ENCODE peak calls at places on chromosome 17, in five cellular contexts. G, T, N, D and O are unnamed samples.

GRCh38 chr17:79478051-79478461 is 132.8 kb downstream of the RBFOX3 start:
- DNase-seq in D (no peak), N (no peak), G (no peak), T (no peak), O (no peak)

GRCh38 chr17:41617698-41618097 is 5.1 kb upstream of the KRT16 start:
- DNase-seq in D (no peak), G (no peak), N (no peak), T (no peak), O (no peak)

GRCh38 chr17:64216385-64217248 is 46.4 kb downstream of the TEX2 start:
- DNase-seq in G (no peak), D (peak; percentile 16), T (no peak), N (no peak), O (peak; percentile 14)

GRCh38 chr17:56756536-56756935 is 77.2 kb downstream of the C17orf67 start:
- DNase-seq in D (no peak), G (no peak), T (no peak), N (no peak), O (no peak)

GRCh38 chr17:12627177-12627629 is 38.5 kb upstream of the MYOCD start:
- DNase-seq in D (peak; percentile 49), G (no peak), N (no peak), T (no peak), O (no peak)

GRCh38 chr17:43416998-43417891 is 18.5 kb downstream of the ARL4D start:
- DNase-seq in G (no peak), D (no peak), N (no peak), T (no peak), O (no peak)

GRCh38 chr17:38533706-38534497 is 71.8 kb downstream of the SRCIN1 start:
- DNase-seq in D (no peak), G (peak; percentile 25), N (no peak), T (no peak), O (no peak)

GRCh38 chr17:69574257-69575197 is 160.0 kb downstream of the MAP2K6 start:
- DNase-seq in N (no peak), G (no peak), D (no peak), T (no peak), O (no peak)

GRCh38 chr17:82424001-82424862 is 5.8 kb upstream of the OGFOD3 start:
- DNase-seq in N (peak; percentile 79), T (peak; percentile 17), D (peak; percentile 63), G (peak; percentile 19), O (no peak)

GRCh38 chr17:57313276-57313835 is 57.0 kb downstream of the MSI2 start:
- DNase-seq in T (no peak), D (no peak), G (peak; percentile 94), N (no peak), O (no peak)

GRCh38 chr17:34639706-34640425 is 60.5 kb downstream of the TMEM132E start:
- DNase-seq in N (no peak), T (no peak), G (no peak), D (no peak), O (no peak)

GRCh38 chr17:79861371-79862216 is 22.4 kb upstream of the CBX4 start:
- DNase-seq in D (no peak), T (no peak), N (no peak), G (no peak), O (no peak)

GRCh38 chr17:15341385-15341849 is at the start of gene TEKT3:
- DNase-seq in N (peak; percentile 4), T (no peak), G (no peak), D (peak; percentile 75), O (no peak)

GRCh38 chr17:39866013-39866730 is 1.8 kb upstream of the ZPBP2 start:
- DNase-seq in G (no peak), T (no peak), N (no peak), D (no peak), O (no peak)